ENCODE peak calls at places on chromosomes 6 and 20, in four cellular contexts. One of them, this sample, is unnamed.

GRCh38 chr6:100833972-100834574 is 47.1 kb downstream of the ASCC3 start:
- DNase-seq in CD8-positive, alpha-beta T cell: no peak
- DNase-seq in NCI-H1092: no peak
- DNase-seq in non-pigmented ciliary epithelial cell: no peak
- DNase-seq in this sample: no peak

GRCh38 chr20:37565134-37565811 is 37.6 kb upstream of the BLCAP start:
- DNase-seq in NCI-H1092: peak
- DNase-seq in CD8-positive, alpha-beta T cell: no peak
- DNase-seq in non-pigmented ciliary epithelial cell: no peak
- DNase-seq in this sample: no peak

GRCh38 chr6:127921982-127922381 is 21.1 kb upstream of the THEMIS start:
- DNase-seq in non-pigmented ciliary epithelial cell: no peak
- DNase-seq in NCI-H1092: no peak
- DNase-seq in CD8-positive, alpha-beta T cell: no peak
- DNase-seq in this sample: no peak

GRCh38 chr6:27312146-27312949 is at the start of gene POM121L2:
- DNase-seq in CD8-positive, alpha-beta T cell: peak
- DNase-seq in NCI-H1092: peak
- DNase-seq in non-pigmented ciliary epithelial cell: no peak
- DNase-seq in this sample: no peak

GRCh38 chr6:36938536-36938935 is 16.0 kb upstream of the PI16 start:
- DNase-seq in non-pigmented ciliary epithelial cell: peak
- DNase-seq in CD8-positive, alpha-beta T cell: no peak
- DNase-seq in NCI-H1092: no peak
- DNase-seq in this sample: peak

GRCh38 chr6:6008114-6008647 is 1.5 kb upstream of the NRN1 start:
- DNase-seq in CD8-positive, alpha-beta T cell: no peak
- DNase-seq in NCI-H1092: no peak
- DNase-seq in non-pigmented ciliary epithelial cell: no peak
- DNase-seq in this sample: no peak

GRCh38 chr6:44253307-44254101 is 3.8 kb downstream of the SLC35B2 start:
- DNase-seq in non-pigmented ciliary epithelial cell: no peak
- DNase-seq in CD8-positive, alpha-beta T cell: peak
- DNase-seq in NCI-H1092: no peak
- DNase-seq in this sample: no peak

GRCh38 chr20:58647162-58647813 is 3.8 kb upstream of the STX16 start:
- DNase-seq in non-pigmented ciliary epithelial cell: no peak
- DNase-seq in CD8-positive, alpha-beta T cell: no peak
- DNase-seq in NCI-H1092: no peak
- DNase-seq in this sample: no peak

GRCh38 chr20:63061051-63061531 is 54.3 kb upstream of the BHLHE23 start:
- DNase-seq in NCI-H1092: no peak
- DNase-seq in CD8-positive, alpha-beta T cell: no peak
- DNase-seq in non-pigmented ciliary epithelial cell: no peak
- DNase-seq in this sample: no peak

GRCh38 chr20:9503530-9504251 is 10.7 kb upstream of the LAMP5 start:
- DNase-seq in non-pigmented ciliary epithelial cell: no peak
- DNase-seq in CD8-positive, alpha-beta T cell: no peak
- DNase-seq in NCI-H1092: no peak
- DNase-seq in this sample: no peak

GRCh38 chr20:62332989-62333819 is 30.4 kb downstream of the ADRM1 start:
- DNase-seq in NCI-H1092: no peak
- DNase-seq in non-pigmented ciliary epithelial cell: no peak
- DNase-seq in CD8-positive, alpha-beta T cell: no peak
- DNase-seq in this sample: no peak

GRCh38 chr6:130376921-130377320 is 11.1 kb downstream of the TMEM200A start:
- DNase-seq in CD8-positive, alpha-beta T cell: no peak
- DNase-seq in NCI-H1092: no peak
- DNase-seq in non-pigmented ciliary epithelial cell: no peak
- DNase-seq in this sample: no peak

GRCh38 chr6:21886601-21887091 is 293.1 kb downstream of the SOX4 start:
- DNase-seq in CD8-positive, alpha-beta T cell: no peak
- DNase-seq in non-pigmented ciliary epithelial cell: peak
- DNase-seq in NCI-H1092: no peak
- DNase-seq in this sample: no peak

GRCh38 chr20:63943007-63943807 is 13.0 kb downstream of the UCKL1 start:
- DNase-seq in CD8-positive, alpha-beta T cell: no peak
- DNase-seq in NCI-H1092: no peak
- DNase-seq in non-pigmented ciliary epithelial cell: no peak
- DNase-seq in this sample: no peak

GRCh38 chr6:72761767-72762166 is 139.9 kb downstream of the KCNQ5 start:
- DNase-seq in non-pigmented ciliary epithelial cell: no peak
- DNase-seq in NCI-H1092: no peak
- DNase-seq in CD8-positive, alpha-beta T cell: no peak
- DNase-seq in this sample: no peak

GRCh38 chr6:17505062-17505476 is 95.0 kb upstream of the FAM8A1 start:
- DNase-seq in CD8-positive, alpha-beta T cell: no peak
- DNase-seq in NCI-H1092: no peak
- DNase-seq in non-pigmented ciliary epithelial cell: no peak
- DNase-seq in this sample: no peak

GRCh38 chr6:116010400-116011095 is 50.1 kb downstream of the FRK start:
- DNase-seq in NCI-H1092: peak
- DNase-seq in CD8-positive, alpha-beta T cell: no peak
- DNase-seq in non-pigmented ciliary epithelial cell: peak
- DNase-seq in this sample: no peak

GRCh38 chr20:3218307-3218988 is 9.2 kb downstream of the ITPA start:
- DNase-seq in NCI-H1092: peak
- DNase-seq in CD8-positive, alpha-beta T cell: peak
- DNase-seq in non-pigmented ciliary epithelial cell: no peak
- DNase-seq in this sample: no peak

GRCh38 chr20:15342987-15343639 is 1005.7 kb upstream of the FLRT3 start:
- DNase-seq in non-pigmented ciliary epithelial cell: no peak
- DNase-seq in NCI-H1092: no peak
- DNase-seq in CD8-positive, alpha-beta T cell: no peak
- DNase-seq in this sample: no peak

GRCh38 chr6:148497717-148498116 is 155.1 kb downstream of the SASH1 start:
- DNase-seq in NCI-H1092: no peak
- DNase-seq in CD8-positive, alpha-beta T cell: no peak
- DNase-seq in non-pigmented ciliary epithelial cell: no peak
- DNase-seq in this sample: no peak

GRCh38 chr6:157985378-157986155 is 3.9 kb downstream of the SYNJ2 start:
- DNase-seq in non-pigmented ciliary epithelial cell: no peak
- DNase-seq in CD8-positive, alpha-beta T cell: no peak
- DNase-seq in NCI-H1092: no peak
- DNase-seq in this sample: no peak

GRCh38 chr20:16607364-16608264 is 34.4 kb upstream of the KIF16B start:
- DNase-seq in non-pigmented ciliary epithelial cell: no peak
- DNase-seq in NCI-H1092: no peak
- DNase-seq in CD8-positive, alpha-beta T cell: no peak
- DNase-seq in this sample: no peak

GRCh38 chr20:21184810-21185209 is 58.9 kb downstream of the KIZ start:
- DNase-seq in NCI-H1092: no peak
- DNase-seq in non-pigmented ciliary epithelial cell: no peak
- DNase-seq in CD8-positive, alpha-beta T cell: no peak
- DNase-seq in this sample: no peak

This sample was measured in retinal pigment epithelial cell.